ENCODE peak calls at places on chromosomes 5 and 9, in four cellular contexts. V is K562, W is GM12878, U is HepG2. M is an unnamed sample.

GRCh38 chr5:128546658-128547281 is 8.7 kb upstream of the FBN2 start:
- DNase-seq in W (no peak), U (no peak), V (no peak), M (no peak)

GRCh38 chr9:107274953-107275422 is 8.1 kb upstream of the RAD23B start:
- DNase-seq in V (no peak), U (peak), W (no peak), M (peak)

GRCh38 chr5:31285025-31285424 is 91.5 kb downstream of the CDH6 start:
- DNase-seq in W (no peak), V (no peak), U (no peak), M (no peak)

GRCh38 chr5:15807248-15807647 is 307.3 kb downstream of the FBXL7 start:
- DNase-seq in W (no peak), U (no peak), V (no peak), M (no peak)

GRCh38 chr9:113511856-113512761 is 48.6 kb downstream of the RGS3 start:
- DNase-seq in W (peak), V (peak), U (no peak), M (no peak)

GRCh38 chr9:32837551-32838058 is 54.3 kb downstream of the TMEM215 start:
- DNase-seq in W (no peak), V (no peak), U (no peak), M (no peak)

GRCh38 chr9:42388846-42389245 is 205.4 kb downstream of the SPATA31A6 start:
- DNase-seq in W (no peak), V (no peak), U (no peak), M (no peak)

GRCh38 chr5:176700239-176700847 is 53.1 kb downstream of the TSPAN17 start:
- DNase-seq in W (no peak), V (peak), U (no peak), M (peak)

GRCh38 chr9:35937227-35937626 is 20.7 kb downstream of the OR2S2 start:
- DNase-seq in W (no peak), U (no peak), V (no peak), M (no peak)

GRCh38 chr5:81856948-81857928 is 106.3 kb upstream of the SSBP2 start:
- DNase-seq in W (no peak), V (peak), U (no peak), M (no peak)

GRCh38 chr5:55533806-55534435 is 843 bp downstream of the PLPP1 start:
- DNase-seq in W (peak), V (no peak), U (peak), M (peak)

GRCh38 chr5:147957906-147958305 is 51.6 kb upstream of the C5orf46 start:
- DNase-seq in V (no peak), U (no peak), W (no peak), M (no peak)

GRCh38 chr5:120396186-120396585 is 67.9 kb upstream of the PRR16 start:
- DNase-seq in U (no peak), W (no peak), V (no peak), M (no peak)

GRCh38 chr5:132099905-132100304 is 26.3 kb downstream of the CSF2 start:
- DNase-seq in W (no peak), U (no peak), V (no peak), M (no peak)

GRCh38 chr5:132098621-132099020 is 25.0 kb downstream of the CSF2 start:
- DNase-seq in U (no peak), W (no peak), V (no peak), M (no peak)

GRCh38 chr5:132100672-132101261 is 27.2 kb downstream of the CSF2 start:
- DNase-seq in W (peak), U (no peak), V (no peak), M (no peak)

GRCh38 chr5:132098151-132098594 is 24.6 kb downstream of the CSF2 start:
- DNase-seq in U (no peak), V (peak), W (peak), M (no peak)

GRCh38 chr5:132099073-132099748 is 25.6 kb downstream of the CSF2 start:
- DNase-seq in W (peak), V (no peak), U (no peak), M (no peak)
- TF ChIP-seq JUNB in W (peak), V (no peak), U (no peak), M (no peak)

DNA sequence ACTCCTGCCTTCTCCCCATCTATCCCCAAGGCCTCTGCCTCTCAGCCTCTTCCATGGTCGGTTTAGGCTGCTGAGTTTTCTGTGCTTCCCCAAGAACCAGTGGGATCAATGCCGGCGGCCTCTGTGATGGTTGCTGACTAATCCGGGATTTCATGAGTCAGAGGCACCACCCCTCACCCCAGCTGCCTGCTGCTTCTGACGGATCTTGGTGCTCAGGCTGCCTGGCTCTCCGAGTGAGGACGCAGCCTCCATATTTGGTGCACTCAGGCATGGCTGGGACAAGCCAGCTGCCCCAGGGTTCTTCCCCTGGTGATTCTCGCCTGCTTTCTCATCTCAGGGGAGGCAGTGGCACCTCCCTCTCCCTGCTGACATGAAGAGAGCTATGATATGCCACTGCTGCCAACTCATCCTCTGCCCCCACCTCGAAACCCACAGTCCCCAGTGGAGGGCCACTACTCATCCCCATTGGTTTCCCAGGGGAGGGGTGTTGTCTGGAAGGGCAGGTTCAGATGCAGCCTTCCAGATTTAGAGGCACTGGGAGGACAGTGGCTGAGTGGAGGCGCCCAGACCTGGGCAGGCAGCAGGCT is 3.3 kb upstream of the MAN1B1 start:
- DNase-seq in U (peak), V (peak), W (peak), M (peak)
- TF ChIP-seq POLR2AphosphoS2 in U (no peak), V (no peak), W (no peak), M (no peak)

GRCh38 chr9:19490269-19490668 is 81.5 kb downstream of the ACER2 start:
- DNase-seq in U (no peak), V (no peak), W (no peak), M (no peak)

GRCh38 chr9:19495186-19496028 is 86.6 kb downstream of the ACER2 start:
- DNase-seq in U (no peak), V (no peak), W (no peak), M (no peak)

GRCh38 chr9:19493845-19494244 is 85.0 kb downstream of the ACER2 start:
- DNase-seq in W (no peak), U (no peak), V (no peak), M (no peak)

GRCh38 chr9:19492775-19493173 is 84.0 kb downstream of the ACER2 start:
- DNase-seq in W (no peak), U (no peak), V (no peak), M (no peak)

GRCh38 chr9:19493174-19493811 is 84.5 kb downstream of the ACER2 start:
- DNase-seq in U (peak), W (peak), V (peak), M (peak)
- TF ChIP-seq JUNB in U (no peak), W (no peak), V (no peak), M (no peak)

GRCh38 chr9:75228893-75229292 is 140.6 kb downstream of the OSTF1 start:
- DNase-seq in W (no peak), V (no peak), U (no peak), M (no peak)

GRCh38 chr9:75233011-75233410 is 144.7 kb downstream of the OSTF1 start:
- DNase-seq in W (no peak), U (no peak), V (no peak), M (no peak)

GRCh38 chr9:75229605-75230332 is 141.5 kb downstream of the OSTF1 start:
- DNase-seq in W (no peak), V (no peak), U (peak), M (no peak)

GRCh38 chr9:75230469-75230868 is 142.2 kb downstream of the OSTF1 start:
- DNase-seq in U (peak), W (no peak), V (no peak), M (no peak)

GRCh38 chr9:75231167-75231566 is 142.9 kb downstream of the OSTF1 start:
- DNase-seq in V (no peak), W (no peak), U (no peak), M (no peak)
- TF ChIP-seq POLR2AphosphoS2 in V (no peak), W (no peak), U (no peak), M (no peak)

DNA sequence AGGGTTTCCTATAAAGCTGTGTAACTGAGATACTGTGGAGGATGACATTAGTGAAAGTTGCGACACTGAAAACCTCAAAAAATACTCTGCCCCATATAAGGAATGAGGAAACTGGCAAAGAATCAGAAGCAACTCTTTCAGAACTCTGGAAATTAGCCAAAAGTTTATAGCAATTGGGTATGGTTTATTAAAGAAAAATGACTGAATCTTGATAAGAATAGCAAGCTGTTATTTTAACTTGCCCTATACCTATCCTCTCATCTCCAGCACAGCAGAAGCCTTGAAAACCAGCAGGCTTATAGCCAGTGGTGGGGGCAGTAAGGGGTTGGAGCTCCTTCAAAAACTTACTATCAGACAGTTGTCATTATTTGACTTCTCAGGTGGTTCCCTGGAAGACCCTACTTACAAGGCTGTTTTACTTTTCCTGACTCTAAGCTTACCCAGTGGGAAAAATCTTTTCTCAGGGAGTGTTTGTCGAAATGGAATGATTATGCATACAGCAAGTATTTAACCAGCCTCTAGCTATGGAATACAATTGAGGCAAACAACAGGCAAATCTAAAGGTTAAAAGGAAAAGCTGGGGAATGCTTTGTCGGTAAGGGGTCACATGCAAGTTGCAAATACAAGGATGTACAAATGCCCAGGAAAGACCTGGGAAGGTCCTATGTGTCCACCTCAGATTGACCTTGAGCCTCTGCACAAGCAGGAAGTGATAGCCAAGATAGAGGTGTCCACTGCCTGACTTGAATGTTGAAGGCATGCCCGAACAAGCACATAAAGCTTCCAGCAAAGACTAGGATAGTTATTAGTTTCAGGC is 21.0 kb upstream of the FAM151B start:
- DNase-seq in W (no peak), V (no peak), U (peak), M (no peak)
- TF ChIP-seq JUNB in W (no peak), V (no peak), U (no peak), M (no peak)

GRCh38 chr9:12461759-12462158 is 231.4 kb upstream of the TYRP1 start:
- DNase-seq in U (no peak), W (no peak), V (no peak), M (no peak)

GRCh38 chr9:12464368-12464767 is 228.8 kb upstream of the TYRP1 start:
- DNase-seq in V (no peak), U (no peak), W (no peak), M (no peak)

GRCh38 chr9:12462861-12463260 is 230.3 kb upstream of the TYRP1 start:
- DNase-seq in U (no peak), V (no peak), W (no peak), M (no peak)

GRCh38 chr9:12463641-12464040 is 229.5 kb upstream of the TYRP1 start:
- DNase-seq in V (no peak), W (no peak), U (no peak), M (no peak)

DNA sequence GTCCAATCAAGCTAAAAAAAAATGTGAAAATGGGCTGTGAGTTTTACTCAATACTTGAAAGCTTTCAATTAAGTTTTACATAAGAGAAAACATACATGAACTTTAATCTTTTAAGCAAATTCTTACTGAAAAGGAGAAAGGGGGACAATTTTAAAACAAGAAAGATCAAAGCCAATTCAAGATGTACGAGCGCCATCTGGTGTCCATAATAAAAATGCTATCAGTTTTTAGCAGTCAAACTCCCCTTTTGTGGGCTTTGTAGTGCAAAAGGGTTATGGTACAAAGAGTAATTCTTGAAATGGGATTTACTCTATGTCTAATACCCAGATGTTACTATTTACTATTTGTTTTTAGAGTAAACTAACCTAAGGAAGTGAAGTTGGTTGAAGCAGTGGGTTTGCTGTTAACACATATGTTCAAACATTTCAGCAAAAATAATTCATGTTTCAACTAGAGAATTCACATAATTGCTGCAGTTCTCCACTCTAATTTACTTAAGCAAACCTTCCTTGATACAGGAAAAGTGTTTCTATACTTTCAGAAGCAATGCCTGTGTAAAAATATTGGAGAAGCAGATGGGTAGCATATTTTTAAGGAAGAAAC is 228.2 kb upstream of the TYRP1 start:
- DNase-seq in U (peak), W (no peak), V (peak), M (peak)
- TF ChIP-seq POLR2AphosphoS2 in U (no peak), W (no peak), V (no peak), M (no peak)

DNA sequence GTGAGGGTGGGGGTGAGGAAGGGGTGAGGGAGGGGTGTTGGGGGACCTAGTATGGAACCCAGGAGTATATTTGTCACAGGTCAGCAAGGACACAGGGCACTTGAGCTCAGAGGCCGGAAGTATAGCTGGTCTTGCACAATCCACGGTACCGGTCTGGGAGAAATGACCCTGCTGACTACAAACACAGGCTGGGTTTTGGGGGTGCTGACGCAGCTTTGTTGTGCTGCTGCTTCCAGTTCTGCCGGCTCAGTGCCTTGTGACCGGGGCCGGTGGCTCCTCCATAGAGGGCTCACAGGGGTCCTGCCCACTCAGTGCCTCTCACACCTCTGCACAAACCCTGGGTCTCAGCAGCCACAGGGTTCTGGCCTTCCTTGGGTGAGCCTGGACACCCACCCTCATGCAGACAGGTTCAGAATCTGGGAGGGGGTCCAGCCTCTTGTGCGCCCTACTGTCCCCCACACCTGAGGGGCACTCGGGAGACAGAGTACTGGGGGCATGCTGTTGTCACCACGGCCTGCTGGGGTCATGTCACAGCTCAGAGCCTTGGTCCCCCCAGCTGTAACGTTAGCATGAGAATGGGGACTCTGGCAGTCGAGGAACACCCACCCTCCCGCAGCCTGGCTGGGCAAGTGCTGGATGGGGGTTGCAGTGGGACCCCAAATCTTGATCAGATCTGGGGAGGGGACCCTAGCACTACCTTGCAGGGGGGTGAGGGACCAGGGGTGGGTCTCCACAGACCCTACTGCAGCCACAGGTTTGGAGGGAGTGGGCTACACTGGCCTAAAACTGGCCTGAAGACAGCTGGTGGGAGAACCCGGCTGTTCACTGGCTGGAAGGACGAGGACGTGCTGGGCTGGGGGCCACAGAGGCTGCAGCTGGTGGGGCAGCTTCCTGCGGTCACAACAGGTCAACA is 17.7 kb downstream of the NINJ1 start:
- DNase-seq in U (peak), V (peak), W (no peak), M (no peak)
- TF ChIP-seq JUNB in U (no peak), V (no peak), W (no peak), M (no peak)